ENCODE peak calls at places on chromosomes 12 and 14, in six cellular contexts. C, S, O, P, W and T are unnamed samples.

GRCh38 chr14:94665544-94665943 is 53.4 kb downstream of the SERPINA3 start:
- DNase-seq in C (no peak), S (no peak), O (no peak), P (no peak), W (no peak), T (no peak)

GRCh38 chr12:79233341-79233761 is 368.8 kb downstream of the SYT1 start:
- DNase-seq in C (no peak), S (no peak), O (no peak), P (no peak), W (no peak), T (no peak)

GRCh38 chr12:116276433-116277216 is 868 bp downstream of the MED13L start:
- DNase-seq in C (peak), S (peak), O (peak), P (peak), W (peak), T (peak)

GRCh38 chr12:262817-263216 is at the start of gene SLC6A13:
- DNase-seq in C (no peak), S (no peak), O (peak), P (no peak), W (no peak), T (peak)

GRCh38 chr14:20327005-20327869 is 5.8 kb downstream of the CCNB1IP1 start:
- DNase-seq in C (no peak), S (peak), O (peak), P (peak), W (peak), T (no peak)

GRCh38 chr12:65464930-65465329 is 186.4 kb downstream of the MSRB3 start:
- DNase-seq in C (no peak), S (peak), O (no peak), P (no peak), W (peak), T (no peak)

GRCh38 chr14:90091393-90091792 is 29.6 kb downstream of the KCNK13 start:
- DNase-seq in C (no peak), S (peak), O (no peak), P (no peak), W (no peak), T (no peak)

GRCh38 chr14:68668028-68668427 is 124.8 kb downstream of the ZFP36L1 start:
- DNase-seq in C (no peak), S (no peak), O (no peak), P (no peak), W (no peak), T (no peak)

GRCh38 chr14:73727181-73727580 is 13.0 kb upstream of the PNMA1 start:
- DNase-seq in C (no peak), S (no peak), O (no peak), P (no peak), W (no peak), T (no peak)

GRCh38 chr14:99562848-99563748 is 40.9 kb downstream of the CCDC85C start:
- DNase-seq in C (peak), S (peak), O (peak), P (no peak), W (peak), T (peak)

GRCh38 chr14:54652890-54653201 is 85.9 kb downstream of the SAMD4A start:
- DNase-seq in C (no peak), S (no peak), O (no peak), P (no peak), W (no peak), T (no peak)

GRCh38 chr12:74440469-74440868 is 97.2 kb upstream of the ATXN7L3B start:
- DNase-seq in C (no peak), S (no peak), O (no peak), P (no peak), W (no peak), T (no peak)

GRCh38 chr12:52860102-52860838 is 11.5 kb upstream of the KRT78 start:
- DNase-seq in C (no peak), S (peak), O (no peak), P (no peak), W (peak), T (peak)

GRCh38 chr12:95881331-95881955 is 22.7 kb downstream of the SNRPF start:
- DNase-seq in C (no peak), S (peak), O (no peak), P (no peak), W (no peak), T (no peak)

GRCh38 chr14:104982548-104983230 is 2.9 kb upstream of the CLBA1 start:
- DNase-seq in C (no peak), S (no peak), O (no peak), P (no peak), W (no peak), T (no peak)

GRCh38 chr12:89875809-89876208 is 167.2 kb upstream of the ATP2B1 start:
- DNase-seq in C (no peak), S (no peak), O (no peak), P (peak), W (no peak), T (no peak)

GRCh38 chr12:104686196-104686595 is 229.4 kb downstream of the CHST11 start:
- DNase-seq in C (no peak), S (no peak), O (no peak), P (no peak), W (peak), T (no peak)

GRCh38 chr14:89469210-89470198 is 52.5 kb upstream of the FOXN3 start:
- DNase-seq in C (peak), S (no peak), O (no peak), P (no peak), W (peak), T (no peak)

GRCh38 chr12:93912086-93912733 is 235.0 kb downstream of the CRADD start:
- DNase-seq in C (no peak), S (no peak), O (no peak), P (no peak), W (no peak), T (no peak)

GRCh38 chr12:28975564-28976340 is 173.3 kb upstream of the FAR2 start:
- DNase-seq in C (no peak), S (no peak), O (no peak), P (no peak), W (no peak), T (no peak)

GRCh38 chr12:20050166-20050565 is 318.2 kb upstream of the PDE3A start:
- DNase-seq in C (no peak), S (peak), O (no peak), P (no peak), W (peak), T (no peak)

GRCh38 chr12:113424915-113425823 is 3.0 kb downstream of the SDSL start:
- DNase-seq in C (peak), S (peak), O (peak), P (peak), W (peak), T (no peak)

GRCh38 chr14:56676042-56676441 is 96.4 kb downstream of the TMEM260 start:
- DNase-seq in C (no peak), S (no peak), O (no peak), P (no peak), W (no peak), T (no peak)

GRCh38 chr14:37197421-37198272 is at the start of gene MIPOL1:
- DNase-seq in C (peak), S (peak), O (peak), P (no peak), W (peak), T (peak)
- H3K4me3 ChIP-seq in C (peak), S (peak), O (peak), P (no peak), W (peak), T (peak)

DNA sequence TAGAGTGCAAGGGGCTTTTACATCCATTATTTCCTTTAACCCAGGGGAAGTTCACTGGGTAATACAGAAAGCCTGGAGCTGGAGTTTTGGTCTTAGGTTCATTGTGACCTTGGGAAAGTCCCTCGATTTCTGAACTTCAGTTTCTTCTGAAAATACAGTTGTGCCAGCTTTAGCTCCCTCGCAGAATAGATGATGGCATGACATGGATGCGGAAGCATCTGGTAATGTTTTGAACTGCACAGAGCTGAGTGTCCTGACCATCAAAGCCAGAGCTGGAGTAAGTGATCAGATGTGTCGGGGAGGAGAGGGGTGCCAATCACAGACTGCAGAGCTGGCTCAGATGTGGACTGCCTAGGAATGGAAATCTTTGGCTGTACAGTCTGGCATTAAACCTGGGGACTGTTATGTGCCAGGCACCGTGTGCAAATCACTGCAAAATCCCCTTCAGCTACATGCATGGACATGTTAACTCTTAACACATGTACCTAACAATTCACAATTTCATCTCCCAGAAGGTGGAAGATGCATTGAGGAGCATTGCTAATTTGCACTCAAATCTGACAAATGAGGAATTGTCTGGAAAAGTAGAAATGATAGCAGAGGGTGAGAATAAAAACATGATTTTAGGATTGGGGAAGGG is 180.9 kb downstream of the ETV6 start:
- DNase-seq in C (no peak), S (no peak), O (no peak), P (no peak), W (no peak), T (no peak)
- H3K9ac ChIP-seq in C (no peak), S (no peak), O (no peak), P (no peak), W (no peak), T (no peak)

GRCh38 chr12:1740161-1740948 is 49.5 kb downstream of the ADIPOR2 start:
- DNase-seq in C (no peak), S (no peak), O (no peak), P (no peak), W (no peak), T (no peak)

GRCh38 chr12:1739368-1739767 is 48.5 kb downstream of the ADIPOR2 start:
- DNase-seq in C (no peak), S (no peak), O (no peak), P (no peak), W (no peak), T (no peak)

GRCh38 chr12:1741154-1741949 is 50.5 kb downstream of the ADIPOR2 start:
- DNase-seq in C (no peak), S (no peak), O (no peak), P (no peak), W (peak), T (no peak)

GRCh38 chr12:1738480-1738879 is 47.6 kb downstream of the ADIPOR2 start:
- DNase-seq in C (no peak), S (no peak), O (no peak), P (no peak), W (no peak), T (no peak)

GRCh38 chr12:1737643-1738286 is 46.9 kb downstream of the ADIPOR2 start:
- DNase-seq in C (no peak), S (no peak), O (no peak), P (no peak), W (no peak), T (no peak)
- H3K4me3 ChIP-seq in C (no peak), S (no peak), O (no peak), P (no peak), W (no peak), T (no peak)

GRCh38 chr12:6057693-6058092 is 66.8 kb downstream of the VWF start:
- DNase-seq in C (no peak), S (no peak), O (peak), P (no peak), W (peak), T (no peak)
- H3K9ac ChIP-seq in C (no peak), S (no peak), O (no peak), P (no peak), W (no peak), T (no peak)

GRCh38 chr12:47223848-47224213 is 144.1 kb upstream of the AMIGO2 start:
- DNase-seq in C (no peak), S (no peak), O (no peak), P (peak), W (peak), T (no peak)
- H3K4me3 ChIP-seq in C (peak), S (no peak), O (no peak), P (peak), W (no peak), T (no peak)

GRCh38 chr12:34208331-34209258 is 186.3 kb downstream of the ALG10 start:
- DNase-seq in C (no peak), S (no peak), O (no peak), P (no peak), W (no peak), T (no peak)

GRCh38 chr12:34207858-34208257 is 185.6 kb downstream of the ALG10 start:
- DNase-seq in C (no peak), S (no peak), O (no peak), P (no peak), W (no peak), T (no peak)

GRCh38 chr12:34210689-34211530 is 188.6 kb downstream of the ALG10 start:
- DNase-seq in C (no peak), S (no peak), O (no peak), P (no peak), W (no peak), T (no peak)

GRCh38 chr12:34209259-34209835 is 187.1 kb downstream of the ALG10 start:
- DNase-seq in C (no peak), S (no peak), O (no peak), P (no peak), W (no peak), T (no peak)

GRCh38 chr12:34210183-34210582 is 187.9 kb downstream of the ALG10 start:
- DNase-seq in C (no peak), S (no peak), O (no peak), P (no peak), W (no peak), T (no peak)
- H3K9ac ChIP-seq in C (no peak), S (no peak), O (no peak), P (no peak), W (no peak), T (no peak)

GRCh38 chr14:36519431-36520321 is at the start of gene NKX2-1:
- DNase-seq in C (no peak), S (no peak), O (peak), P (no peak), W (no peak), T (peak)
- H3K4me3 ChIP-seq in C (no peak), S (no peak), O (peak), P (no peak), W (peak), T (no peak)

DNA sequence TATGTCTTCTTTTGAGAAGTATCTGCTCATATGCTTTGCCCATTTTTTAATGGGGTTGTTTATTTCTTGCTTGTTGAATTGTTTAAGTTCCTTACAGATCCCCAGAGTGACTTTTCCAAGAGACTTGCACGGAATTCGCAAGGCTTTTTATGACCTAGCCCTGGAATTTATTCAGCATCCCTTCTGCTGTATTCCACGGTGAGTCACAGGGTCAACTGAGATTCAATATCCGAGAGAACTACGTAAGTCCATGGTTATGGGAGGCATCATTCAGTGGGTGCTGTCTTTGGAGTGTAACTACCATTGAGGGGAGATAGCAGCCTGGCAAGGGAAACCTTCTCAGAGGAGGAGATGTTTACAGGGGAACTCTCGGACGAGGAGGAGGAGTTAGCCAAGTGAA is 20.9 kb upstream of the GPRC5A start:
- DNase-seq in C (no peak), S (peak), O (no peak), P (no peak), W (peak), T (no peak)
- H3K9ac ChIP-seq in C (no peak), S (no peak), O (no peak), P (no peak), W (no peak), T (no peak)

DNA sequence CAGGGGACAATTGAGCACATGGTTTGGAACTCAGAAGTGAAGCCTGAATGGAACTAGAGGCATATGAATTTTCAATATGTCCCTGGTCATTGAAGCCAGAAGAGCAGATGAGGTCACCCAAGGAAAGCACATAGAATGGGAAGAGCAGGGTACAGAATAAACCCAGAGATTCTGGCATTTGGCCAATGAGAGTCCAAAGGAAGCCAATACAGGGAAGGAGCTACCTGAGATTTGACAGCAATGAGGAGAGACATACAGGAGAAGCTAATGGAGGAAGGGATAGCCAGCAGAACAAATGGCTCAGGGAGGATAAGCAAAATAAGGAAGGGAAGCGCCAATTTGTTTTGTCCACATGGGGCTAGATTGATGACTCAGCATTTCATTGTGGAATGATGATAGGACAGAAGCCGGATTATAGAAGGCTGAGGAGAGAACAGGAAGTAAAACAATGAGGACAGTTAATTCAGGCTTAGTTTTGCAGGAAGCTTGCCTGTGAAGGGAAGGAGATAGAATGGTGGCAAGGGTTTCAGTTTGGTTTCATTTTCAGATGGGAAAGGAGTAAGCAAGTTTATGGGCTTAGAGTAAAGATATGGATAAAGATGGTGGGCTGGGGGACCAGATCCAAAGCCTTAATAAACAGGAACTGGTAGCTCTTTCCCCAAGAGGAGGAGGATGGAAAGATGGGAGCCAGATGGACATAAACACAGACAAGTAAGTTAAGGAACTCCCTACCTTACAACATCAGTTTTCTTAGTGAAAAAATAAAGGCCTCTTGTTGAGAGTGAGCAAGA is 3.2 kb upstream of the SPTSSA start:
- DNase-seq in C (peak), S (peak), O (peak), P (no peak), W (peak), T (no peak)
- H3K4me3 ChIP-seq in C (no peak), S (no peak), O (no peak), P (no peak), W (no peak), T (no peak)